ENCODE peak calls at places on chromosomes 16 and 17, in four cellular contexts. M is endothelial cell of umbilical vein, F is A549, O is HepG2. P is an unnamed sample.

GRCh38 chr17:302300-302698 is 50.3 kb downstream of the RPH3AL start:
- DNase-seq in O (no peak), F (no peak), M (no peak), P (no peak)

GRCh38 chr17:63406689-63407330 is 39.3 kb downstream of the CYB561 start:
- DNase-seq in M (peak), F (peak), O (peak), P (peak)

GRCh38 chr17:57869599-57870282 is 19.9 kb upstream of the MRPS23 start:
- DNase-seq in M (no peak), F (peak), O (no peak), P (no peak)

GRCh38 chr17:7043544-7044268 is at the start of gene SLC16A11:
- DNase-seq in F (no peak), O (no peak), M (peak), P (peak)

GRCh38 chr17:1693339-1693738 is 8.7 kb upstream of the PRPF8 start:
- DNase-seq in F (no peak), O (no peak), M (no peak), P (no peak)

GRCh38 chr17:63702223-63702577 is 2.3 kb upstream of the LIMD2 start:
- DNase-seq in M (no peak), O (no peak), F (no peak), P (peak)

GRCh38 chr16:3946604-3947180 is 66.2 kb upstream of the CREBBP start:
- DNase-seq in F (no peak), O (no peak), M (no peak), P (no peak)

GRCh38 chr17:82024859-82025258 is 1.8 kb downstream of the LRRC45 start:
- DNase-seq in M (no peak), O (no peak), F (no peak), P (no peak)

GRCh38 chr16:262121-262745 is 13.5 kb downstream of the RGS11 start:
- DNase-seq in F (no peak), O (no peak), M (no peak), P (no peak)

GRCh38 chr17:30378191-30378796 is 433 bp upstream of the CPD start:
- DNase-seq in M (no peak), F (no peak), O (no peak), P (no peak)

GRCh38 chr16:87171723-87172122 is 145.5 kb downstream of the C16orf95 start:
- DNase-seq in O (no peak), M (no peak), F (no peak), P (no peak)

GRCh38 chr17:79601604-79602420 is 9.0 kb downstream of the RBFOX3 start:
- DNase-seq in M (no peak), F (no peak), O (no peak), P (no peak)
- TF ChIP-seq MAX in M (no peak), F (no peak), O (no peak), P (no peak)

DNA sequence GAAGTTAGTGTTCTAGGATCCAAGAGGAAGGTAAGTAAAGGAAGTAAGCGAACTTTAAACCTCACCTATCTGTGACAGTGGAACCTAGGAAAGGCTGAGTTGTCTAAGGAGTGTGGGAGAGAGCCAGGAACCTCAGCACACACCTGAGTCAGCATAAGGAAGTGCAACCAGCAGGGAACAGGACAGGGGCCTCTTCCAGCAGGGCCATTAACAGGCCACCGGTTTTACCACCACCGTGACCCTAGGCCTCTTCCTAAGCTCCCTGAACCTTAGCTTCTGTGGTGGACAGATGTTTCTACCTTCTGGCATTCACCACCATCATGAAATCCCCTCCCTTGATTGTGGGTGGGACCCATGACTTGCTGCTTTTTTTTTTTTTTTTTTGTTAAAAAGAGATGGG is 26.7 kb upstream of the GPATCH8 start:
- DNase-seq in F (no peak), O (no peak), M (no peak), P (no peak)
- TF ChIP-seq CTCF in F (no peak), O (no peak), M (no peak), P (no peak)

DNA sequence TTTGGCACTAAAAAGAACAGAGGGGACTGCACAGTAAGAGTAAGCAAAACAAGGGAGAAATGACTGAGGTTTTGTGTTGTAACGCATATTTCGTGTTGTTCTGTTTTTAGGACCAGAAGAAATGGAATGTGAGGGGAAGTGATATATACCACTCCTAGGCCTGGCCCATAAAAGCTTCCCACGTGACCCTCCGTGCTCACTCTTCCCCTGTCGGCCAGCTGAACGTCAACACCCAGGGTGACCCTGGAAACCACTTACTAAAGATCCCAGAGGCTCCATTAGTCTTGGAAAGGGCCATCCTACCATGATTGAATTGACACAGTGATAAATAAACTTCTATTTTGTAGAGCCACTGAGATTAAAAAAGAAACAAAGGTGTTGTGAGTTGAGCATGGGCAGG is 79.8 kb downstream of the HELZ start:
- DNase-seq in F (no peak), O (no peak), M (no peak), P (peak)
- TF ChIP-seq MYC in F (no peak), O (no peak), M (no peak), P (no peak)

DNA sequence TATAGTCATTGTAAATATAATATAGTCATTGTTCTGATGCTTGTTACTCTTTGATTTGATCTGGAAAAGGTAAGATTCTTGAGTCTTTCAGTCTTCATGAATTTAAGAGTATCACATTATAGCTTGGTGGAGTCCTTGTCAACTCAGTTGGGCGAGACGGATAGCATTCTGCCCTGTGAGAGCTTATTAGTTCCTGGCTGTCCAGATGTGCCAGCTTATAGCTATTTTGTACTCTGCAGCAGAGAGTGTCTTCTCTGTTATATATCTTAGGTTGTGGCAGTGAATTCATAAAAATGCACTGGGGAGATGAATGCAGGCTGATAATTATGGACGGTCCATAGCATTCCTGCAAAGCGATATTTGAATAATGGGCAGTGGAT is 51.0 kb upstream of the CRISPLD2 start:
- DNase-seq in F (no peak), M (no peak), O (no peak), P (no peak)
- TF ChIP-seq MAX in F (no peak), M (no peak), O (no peak), P (no peak)

GRCh38 chr17:3447625-3448024 is 14.0 kb upstream of the OR1E2 start:
- DNase-seq in M (no peak), F (no peak), O (peak), P (peak)

GRCh38 chr17:3448059-3448630 is 14.5 kb upstream of the OR1E2 start:
- DNase-seq in M (no peak), O (no peak), F (no peak), P (no peak)
- TF ChIP-seq CTCF in M (no peak), O (no peak), F (no peak), P (no peak)

DNA sequence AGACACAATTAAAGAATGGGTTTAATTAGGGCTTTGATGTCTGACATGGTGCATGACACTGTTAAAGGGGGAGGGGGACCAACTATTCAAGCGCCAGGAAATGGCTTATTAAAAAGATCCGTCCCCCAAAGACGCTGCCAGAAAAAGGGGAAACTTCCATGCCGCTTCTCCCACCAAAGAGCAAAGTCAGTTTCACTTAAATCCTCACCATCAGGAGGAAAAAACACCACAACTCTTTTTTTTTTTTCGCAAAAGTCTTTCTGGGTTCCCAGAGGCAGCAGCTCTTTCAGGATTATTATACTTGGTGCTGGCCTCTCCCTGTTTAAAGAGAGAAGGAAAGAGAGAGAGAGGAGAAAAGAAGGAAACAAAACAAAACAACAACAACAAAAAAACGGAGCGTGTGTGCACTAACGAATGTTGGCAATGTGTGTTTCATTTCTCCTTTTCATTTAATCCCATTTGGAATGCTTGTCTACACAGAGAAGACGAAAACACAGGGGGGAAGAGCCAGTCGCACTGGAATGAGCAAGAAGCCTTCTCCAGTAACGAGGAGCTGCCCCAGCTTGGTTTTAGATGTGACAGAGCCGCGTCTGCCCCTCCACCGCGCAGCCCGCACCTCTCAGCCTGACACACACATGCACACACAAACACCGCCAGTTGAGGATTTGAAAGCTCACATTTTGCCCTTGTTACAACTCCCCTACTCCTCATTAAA is 32.6 kb upstream of the AXIN2 start:
- DNase-seq in O (no peak), M (no peak), F (no peak), P (no peak)
- TF ChIP-seq MYC in O (no peak), M (no peak), F (no peak), P (no peak)

GRCh38 chr16:21219551-21219950 is 8.2 kb upstream of the ZP2 start:
- DNase-seq in O (no peak), F (no peak), M (no peak), P (no peak)

GRCh38 chr16:21223787-21224186 is 9.7 kb upstream of the ANKS4B start:
- DNase-seq in O (no peak), F (no peak), M (no peak), P (no peak)

GRCh38 chr16:21224800-21225199 is 8.7 kb upstream of the ANKS4B start:
- DNase-seq in O (no peak), F (no peak), M (no peak), P (no peak)

GRCh38 chr16:21226749-21227148 is 6.8 kb upstream of the ANKS4B start:
- DNase-seq in M (no peak), O (no peak), F (no peak), P (no peak)

GRCh38 chr16:21222495-21223337 is 10.8 kb upstream of the ANKS4B start:
- DNase-seq in O (no peak), M (no peak), F (no peak), P (no peak)
- TF ChIP-seq MAX in O (no peak), M (no peak), F (no peak), P (no peak)

GRCh38 chr17:28340374-28340773 is 4.8 kb downstream of the TNFAIP1 start:
- DNase-seq in O (no peak), F (no peak), M (no peak), P (no peak)
- TF ChIP-seq CTCF in O (no peak), F (no peak), M (no peak), P (no peak)

DNA sequence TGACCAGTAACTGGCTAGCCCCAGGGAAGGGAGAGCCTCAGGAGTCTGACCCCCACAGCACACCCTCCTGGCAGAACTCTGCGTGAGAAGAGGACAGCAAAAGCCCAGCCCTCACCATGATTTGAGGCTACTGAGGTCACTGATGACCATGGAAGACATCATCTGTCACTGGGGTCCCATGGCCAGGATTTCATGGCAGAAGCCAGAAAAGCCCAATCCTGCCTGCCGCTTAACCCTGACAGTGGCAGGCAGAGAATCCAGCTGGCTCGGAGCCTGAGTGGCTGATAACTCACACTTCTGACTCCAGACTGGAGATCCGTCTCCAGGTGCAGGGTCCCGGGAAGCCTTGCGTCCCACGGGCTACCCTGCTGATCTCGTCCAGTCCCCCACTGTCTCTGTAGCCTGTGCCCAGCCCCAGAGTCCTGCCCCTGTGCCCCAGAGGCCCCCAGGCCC is 17.5 kb downstream of the GRIN2C start:
- DNase-seq in M (no peak), F (no peak), O (no peak), P (no peak)
- TF ChIP-seq MYC in M (no peak), F (no peak), O (no peak), P (no peak)

GRCh38 chr17:19421926-19422325 is 10.9 kb downstream of the RNF112 start:
- DNase-seq in O (no peak), M (no peak), F (no peak), P (no peak)

GRCh38 chr17:19426631-19427030 is 15.6 kb downstream of the RNF112 start:
- DNase-seq in O (no peak), F (no peak), M (no peak), P (no peak)

GRCh38 chr17:19424934-19425868 is 14.2 kb downstream of the RNF112 start:
- DNase-seq in M (no peak), F (no peak), O (no peak), P (no peak)
- TF ChIP-seq MAX in M (no peak), F (no peak), O (no peak), P (no peak)